ENCODE peak calls at places on chromosome 22, in four cellular contexts. J, L, A and M are unnamed samples. For H3K36me3, the result is how much of the 10 kb centered on the place peaks cover.

GRCh38 chr22:39238561-39238960 is 6.2 kb downstream of the PDGFB start:
- DNase-seq in L (no peak), A (no peak), J (no peak), M (no peak)

GRCh38 chr22:22867996-22868715 is 19.5 kb upstream of the IGLL5 start:
- DNase-seq in J (no peak), A (no peak), L (no peak), M (no peak)

GRCh38 chr22:36398602-36399472 is 11.1 kb upstream of the MYH9 start:
- DNase-seq in A (no peak), J (peak), L (no peak), M (no peak)

GRCh38 chr22:23047742-23048141 is 22.6 kb upstream of the GNAZ start:
- DNase-seq in L (no peak), A (no peak), J (no peak), M (no peak)

GRCh38 chr22:17137861-17138425 is 16.8 kb upstream of the TMEM121B start:
- DNase-seq in J (no peak), A (no peak), L (no peak), M (no peak)

GRCh38 chr22:38964989-38965388 is 7.6 kb downstream of the APOBEC3A start:
- DNase-seq in L (no peak), A (no peak), J (no peak), M (no peak)

GRCh38 chr22:37831472-37831871 is 8.3 kb downstream of the GALR3 start:
- DNase-seq in L (peak), A (no peak), J (no peak), M (no peak)

GRCh38 chr22:23305922-23306374 is 125.6 kb downstream of the BCR start:
- DNase-seq in J (peak), L (peak), A (no peak), M (peak)

GRCh38 chr22:47030143-47030641 is 267.7 kb downstream of the TBC1D22A start:
- DNase-seq in L (no peak), A (no peak), J (no peak), M (no peak)

GRCh38 chr22:38026130-38027111 is 30.8 kb upstream of the PICK1 start:
- DNase-seq in A (no peak), J (no peak), L (peak), M (peak)

GRCh38 chr22:46561435-46561905 is 24.1 kb upstream of the CELSR1 start:
- DNase-seq in J (no peak), A (no peak), L (peak), M (peak)

GRCh38 chr22:27488456-27489224 is 312.9 kb downstream of the MN1 start:
- DNase-seq in L (no peak), A (no peak), J (peak), M (no peak)

GRCh38 chr22:26404851-26405357 is 24.2 kb upstream of the ASPHD2 start:
- DNase-seq in J (no peak), A (no peak), L (no peak), M (no peak)

GRCh38 chr22:48539261-48539660 is 1288.4 kb downstream of the BRD1 start:
- DNase-seq in J (no peak), A (no peak), L (no peak), M (no peak)

GRCh38 chr22:17795143-17795542 is 20.9 kb upstream of the BID start:
- DNase-seq in A (no peak), J (no peak), L (no peak), M (no peak)

GRCh38 chr22:22235564-22235963 is 9.0 kb upstream of the VPREB1 start:
- DNase-seq in J (peak), L (no peak), A (no peak), M (no peak)

GRCh38 chr22:40215266-40215665 is 37.5 kb downstream of the TNRC6B start:
- DNase-seq in L (no peak), J (no peak), A (no peak), M (no peak)

GRCh38 chr22:44181912-44182590 is 1.3 kb downstream of the PARVG start:
- DNase-seq in A (no peak), J (no peak), L (peak), M (no peak)

GRCh38 chr22:41768420-41768819 is 32.1 kb upstream of the CCDC134 start:
- DNase-seq in L (no peak), A (no peak), J (peak), M (no peak)

GRCh38 chr22:38783095-38783710 is 10.7 kb downstream of the DNAL4 start:
- DNase-seq in L (no peak), J (no peak), A (no peak), M (no peak)

GRCh38 chr22:41508770-41509170 is 35.5 kb downstream of the POLR3H start:
- DNase-seq in J (no peak), A (no peak), L (no peak), M (no peak)

GRCh38 chr22:48980409-48980808 is 847.3 kb downstream of the BRD1 start:
- DNase-seq in J (no peak), L (no peak), A (no peak), M (no peak)

GRCh38 chr22:31496735-31497146 is 405 bp downstream of the SFI1 start:
- DNase-seq in A (no peak), J (peak), L (peak), M (no peak)

GRCh38 chr22:27995801-27996528 is 76.9 kb upstream of the PITPNB start:
- DNase-seq in J (no peak), A (no peak), L (peak), M (no peak)

GRCh38 chr22:39514373-39514973 is 5.9 kb upstream of the ATF4 start:
- DNase-seq in A (no peak), J (peak), L (peak), M (no peak)

GRCh38 chr22:25167834-25168601 is 31.6 kb upstream of the CRYBB3 start:
- DNase-seq in J (no peak), L (peak), A (no peak), M (no peak)

GRCh38 chr22:27551402-27551801 is 250.2 kb downstream of the MN1 start:
- DNase-seq in J (no peak), L (no peak), A (no peak), M (no peak)

GRCh38 chr22:29055192-29055830 is 6.3 kb downstream of the C22orf31 start:
- DNase-seq in J (no peak), L (no peak), A (no peak), M (no peak)

GRCh38 chr22:27621671-27622070 is 179.9 kb downstream of the MN1 start:
- DNase-seq in L (no peak), J (no peak), A (no peak), M (no peak)

GRCh38 chr22:25332386-25332785 is 112.9 kb downstream of the CRYBB2 start:
- DNase-seq in A (no peak), J (no peak), L (no peak), M (no peak)

GRCh38 chr22:39151329-39151975 is 1.0 kb downstream of the CBX7 start:
- DNase-seq in L (peak), A (no peak), J (no peak), M (no peak)

GRCh38 chr22:11253000-11253511 is 4274.9 kb upstream of the OR11H1 start:
- DNase-seq in A (no peak), J (no peak), L (peak), M (peak)

GRCh38 chr22:37930270-37930951 is 23.0 kb downstream of the C22orf23 start:
- DNase-seq in L (no peak), A (no peak), J (peak), M (peak)

GRCh38 chr22:31350410-31350863 is 4.3 kb upstream of the PATZ1 start:
- DNase-seq in A (no peak), J (peak), L (no peak), M (no peak)

GRCh38 chr22:36612458-36612857 is 83.5 kb upstream of the EIF3D start:
- DNase-seq in L (no peak), J (peak), A (no peak), M (no peak)

GRCh38 chr22:46894081-46894671 is 131.7 kb downstream of the TBC1D22A start:
- DNase-seq in A (no peak), L (peak), J (no peak), M (no peak)

DNA sequence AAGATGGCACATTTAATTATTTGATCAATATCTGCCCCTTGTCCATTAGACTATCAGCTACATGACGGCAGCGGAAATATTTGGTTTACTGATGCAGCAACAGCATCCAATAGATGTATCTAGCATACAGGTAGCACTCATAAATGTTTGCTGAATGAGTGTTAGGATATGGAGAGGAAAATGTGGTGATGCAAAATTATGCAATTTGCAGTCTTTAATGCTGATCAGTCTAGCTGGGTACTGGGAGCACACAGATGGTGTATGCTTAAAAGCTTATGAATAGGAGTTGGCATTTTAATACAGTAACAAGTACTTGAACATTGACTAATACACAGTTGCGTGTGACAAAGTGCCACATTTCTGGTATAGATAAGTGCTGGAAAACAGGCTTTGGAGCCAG is 99.4 kb downstream of the TIMP3 start:
- DNase-seq in L (no peak), A (no peak), J (no peak), M (no peak)
- H3K36me3 ChIP-seq in L (under half), A (under half), J (under half), M (under half)

GRCh38 chr22:19291580-19292261 is at the start of gene CLTCL1:
- DNase-seq in A (peak), L (peak), J (peak), M (peak)
- H3K4me3 ChIP-seq in A (peak), L (peak), J (peak), M (peak)

GRCh38 chr22:45332001-45332400 is 22.3 kb downstream of the FAM118A start:
- DNase-seq in L (no peak), J (no peak), A (no peak), M (no peak)

GRCh38 chr22:45329536-45329936 is 19.8 kb downstream of the FAM118A start:
- DNase-seq in J (no peak), L (peak), A (no peak), M (no peak)

GRCh38 chr22:45331486-45331885 is 21.8 kb downstream of the FAM118A start:
- DNase-seq in A (no peak), J (no peak), L (no peak), M (no peak)

GRCh38 chr22:45330548-45330947 is 20.8 kb downstream of the FAM118A start:
- DNase-seq in L (no peak), A (no peak), J (no peak), M (no peak)

DNA sequence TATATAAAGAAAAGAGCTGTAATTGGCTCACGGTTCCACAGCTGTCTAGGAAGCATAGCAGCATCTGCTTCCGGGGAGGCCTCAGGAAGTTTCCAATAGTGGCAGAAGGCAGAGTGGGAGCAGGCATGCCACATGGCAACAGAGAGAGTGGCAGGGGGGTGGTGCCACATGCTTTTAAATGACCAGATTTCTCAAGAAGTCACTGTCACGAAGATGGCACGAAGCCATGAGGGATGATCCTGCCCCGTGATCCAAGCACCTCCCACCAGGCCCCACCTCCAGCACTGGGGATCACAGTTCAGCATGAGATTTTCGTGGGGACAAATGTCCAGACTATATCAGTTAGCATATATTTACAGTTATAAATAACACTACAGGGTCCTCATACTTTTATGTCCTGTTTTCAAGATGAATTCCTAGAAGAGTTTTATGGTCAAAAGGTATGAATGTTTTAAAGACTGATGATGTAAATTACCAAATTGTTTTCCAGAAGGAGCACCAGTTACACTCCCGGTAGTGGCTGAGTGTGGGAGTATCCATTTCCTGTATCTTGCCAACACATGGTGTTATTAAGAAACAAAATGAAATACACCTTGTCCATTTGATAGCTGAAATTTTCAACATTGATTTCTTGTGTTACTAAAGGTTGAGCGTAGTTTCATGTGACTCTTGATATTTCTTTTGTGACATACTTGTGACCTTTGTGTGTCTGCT is 19.2 kb downstream of the FAM118A start:
- DNase-seq in L (no peak), A (no peak), J (no peak), M (no peak)
- H3K36me3 ChIP-seq in L (under half), A (under half), J (under half), M (under half)

DNA sequence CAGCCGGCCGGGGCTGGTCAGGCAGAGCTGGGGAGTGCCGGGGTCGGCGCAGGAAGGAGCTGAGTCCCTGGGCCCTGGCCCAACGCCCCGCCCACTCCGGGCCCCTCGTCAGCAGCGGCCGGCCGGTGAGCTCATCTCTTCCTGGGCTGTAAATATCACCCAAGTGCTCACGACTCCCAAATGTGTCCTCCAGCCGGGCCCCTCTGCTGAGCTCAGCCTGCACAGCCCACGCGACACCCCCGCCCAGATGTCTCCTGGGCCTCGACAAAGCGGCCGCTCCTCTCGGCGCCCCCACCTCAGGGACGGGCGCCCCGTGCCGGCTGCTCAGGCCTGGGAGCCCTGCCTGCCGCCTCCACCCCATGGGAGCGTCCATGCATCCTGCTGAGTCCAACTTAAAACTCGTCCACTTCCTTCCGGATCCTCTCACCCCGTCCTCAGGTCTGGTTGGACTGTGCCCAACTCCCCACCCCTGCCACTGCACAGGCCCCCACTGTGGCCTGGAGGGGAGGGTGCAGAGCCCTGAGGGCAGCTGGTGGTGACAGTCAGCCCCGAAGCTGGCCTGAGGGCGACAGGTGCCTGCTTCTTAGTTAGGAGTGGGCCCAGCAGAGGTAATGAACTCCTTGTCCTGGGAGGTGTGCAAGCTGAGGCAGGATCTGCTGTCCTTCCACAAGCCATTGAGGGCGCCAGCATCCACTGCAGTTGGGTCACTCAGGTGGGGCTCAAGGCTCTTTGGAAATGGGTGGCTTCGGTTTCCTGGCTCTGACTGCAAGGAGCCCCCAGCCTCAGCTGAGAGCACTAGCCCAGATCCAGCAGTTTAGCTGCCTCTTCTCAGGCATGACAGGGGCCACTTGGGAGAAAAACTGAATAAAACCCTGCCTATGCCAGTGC is 28.8 kb downstream of the RTN4R start:
- DNase-seq in L (no peak), A (no peak), J (peak), M (no peak)
- H3K4me3 ChIP-seq in L (no peak), A (no peak), J (no peak), M (no peak)

GRCh38 chr22:43176090-43176489 is 10.8 kb downstream of the TTLL12 start:
- DNase-seq in A (no peak), L (peak), J (no peak), M (peak)

GRCh38 chr22:43179911-43180195 is 7.1 kb downstream of the TTLL12 start:
- DNase-seq in A (no peak), L (no peak), J (no peak), M (no peak)

GRCh38 chr22:43179151-43179910 is 7.6 kb downstream of the TTLL12 start:
- DNase-seq in L (peak), A (no peak), J (no peak), M (no peak)

GRCh38 chr22:43174941-43175531 is 11.9 kb downstream of the TTLL12 start:
- DNase-seq in L (peak), A (no peak), J (no peak), M (no peak)

GRCh38 chr22:43177479-43177878 is 9.5 kb downstream of the TTLL12 start:
- DNase-seq in J (no peak), A (no peak), L (peak), M (peak)
- H3K36me3 ChIP-seq in J (under half), A (under half), L (under half), M (half or more)

GRCh38 chr22:30306629-30307016 is 17.3 kb upstream of the CASTOR1 start:
- DNase-seq in A (no peak), J (no peak), L (no peak), M (no peak)
- H3K4me3 ChIP-seq in A (no peak), J (no peak), L (no peak), M (no peak)

DNA sequence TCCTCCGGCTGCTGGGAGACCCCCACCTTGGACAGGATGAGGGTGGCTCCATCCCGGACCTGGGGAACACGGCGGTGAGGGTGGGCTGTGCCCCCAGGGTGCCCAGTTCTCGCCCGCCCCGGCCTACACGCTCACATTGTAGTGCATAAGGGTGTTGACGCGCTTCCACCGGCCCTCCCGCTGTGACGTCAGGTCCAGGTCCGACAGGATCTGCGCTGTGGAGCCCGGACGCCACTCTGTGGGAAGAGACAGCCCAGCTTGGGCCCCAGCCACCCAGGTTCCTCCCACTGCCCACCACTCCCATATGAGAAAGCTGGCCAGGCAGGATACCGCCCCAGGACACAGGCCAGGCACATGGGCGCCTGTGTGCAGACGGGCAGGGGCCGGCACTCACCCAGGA is 8.3 kb upstream of the MAPK11 start:
- DNase-seq in J (no peak), A (no peak), L (no peak), M (no peak)
- H3K36me3 ChIP-seq in J (under half), A (under half), L (under half), M (half or more)